ENCODE peak calls at places on chromosome 18, in six cellular contexts. One of them, this sample, is unnamed.

GRCh38 chr18:22493940-22494339 is 76.2 kb upstream of the CTAGE1 start:
- DNase-seq in heart right ventricle: no peak
- DNase-seq in tibial artery: no peak
- DNase-seq in left ventricle myocardium inferior: no peak
- DNase-seq in left lung: no peak
- DNase-seq in sigmoid colon: no peak
- DNase-seq in this sample: no peak

GRCh38 chr18:55119434-55119833 is 160.2 kb upstream of the CCDC68 start:
- DNase-seq in heart right ventricle: peak; percentile 19
- DNase-seq in tibial artery: no peak
- DNase-seq in left ventricle myocardium inferior: no peak
- DNase-seq in left lung: no peak
- DNase-seq in sigmoid colon: no peak
- DNase-seq in this sample: no peak

GRCh38 chr18:23593720-23594119 is 7.4 kb upstream of the NPC1 start:
- DNase-seq in heart right ventricle: no peak
- DNase-seq in tibial artery: no peak
- DNase-seq in left ventricle myocardium inferior: no peak
- DNase-seq in left lung: no peak
- DNase-seq in sigmoid colon: no peak
- DNase-seq in this sample: peak; percentile 69

GRCh38 chr18:78006805-78007204 is 757.2 kb downstream of the GALR1 start:
- DNase-seq in heart right ventricle: no peak
- DNase-seq in tibial artery: no peak
- DNase-seq in left ventricle myocardium inferior: no peak
- DNase-seq in left lung: no peak
- DNase-seq in sigmoid colon: no peak
- DNase-seq in this sample: no peak

GRCh38 chr18:3869848-3870247 is 419.9 kb downstream of the TGIF1 start:
- DNase-seq in heart right ventricle: no peak
- DNase-seq in tibial artery: no peak
- DNase-seq in left ventricle myocardium inferior: no peak
- DNase-seq in left lung: no peak
- DNase-seq in sigmoid colon: no peak
- DNase-seq in this sample: peak; percentile 2

GRCh38 chr18:51195086-51195601 is 2.3 kb downstream of the MEX3C start:
- DNase-seq in heart right ventricle: no peak
- DNase-seq in tibial artery: no peak
- DNase-seq in left ventricle myocardium inferior: no peak
- DNase-seq in left lung: no peak
- DNase-seq in sigmoid colon: no peak
- DNase-seq in this sample: no peak

GRCh38 chr18:6363216-6363615 is 51.5 kb downstream of the L3MBTL4 start:
- DNase-seq in heart right ventricle: no peak
- DNase-seq in tibial artery: no peak
- DNase-seq in left ventricle myocardium inferior: no peak
- DNase-seq in left lung: no peak
- DNase-seq in sigmoid colon: no peak
- DNase-seq in this sample: no peak

GRCh38 chr18:6681331-6681875 is 48.1 kb upstream of the ARHGAP28 start:
- DNase-seq in heart right ventricle: no peak
- DNase-seq in tibial artery: no peak
- DNase-seq in left ventricle myocardium inferior: no peak
- DNase-seq in left lung: no peak
- DNase-seq in sigmoid colon: no peak
- DNase-seq in this sample: no peak

GRCh38 chr18:76977681-76978234 is 154.8 kb downstream of the MBP start:
- DNase-seq in heart right ventricle: no peak
- DNase-seq in tibial artery: no peak
- DNase-seq in left ventricle myocardium inferior: no peak
- DNase-seq in left lung: no peak
- DNase-seq in sigmoid colon: no peak
- DNase-seq in this sample: no peak

GRCh38 chr18:7822435-7823425 is 255.6 kb downstream of the PTPRM start:
- DNase-seq in heart right ventricle: peak; percentile 51
- DNase-seq in tibial artery: no peak
- DNase-seq in left ventricle myocardium inferior: peak; percentile 26
- DNase-seq in left lung: no peak
- DNase-seq in sigmoid colon: no peak
- DNase-seq in this sample: peak; percentile 43

GRCh38 chr18:25181581-25181980 is 170.4 kb downstream of the ZNF521 start:
- DNase-seq in heart right ventricle: no peak
- DNase-seq in tibial artery: no peak
- DNase-seq in left ventricle myocardium inferior: no peak
- DNase-seq in left lung: no peak
- DNase-seq in sigmoid colon: no peak
- DNase-seq in this sample: no peak

GRCh38 chr18:62485684-62486083 is 37.1 kb upstream of the ZCCHC2 start:
- DNase-seq in heart right ventricle: no peak
- DNase-seq in tibial artery: no peak
- DNase-seq in left ventricle myocardium inferior: no peak
- DNase-seq in left lung: no peak
- DNase-seq in sigmoid colon: no peak
- DNase-seq in this sample: peak; percentile 85

GRCh38 chr18:944440-944839 is 39.8 kb downstream of the ADCYAP1 start:
- DNase-seq in heart right ventricle: no peak
- DNase-seq in tibial artery: no peak
- DNase-seq in left ventricle myocardium inferior: no peak
- DNase-seq in left lung: no peak
- DNase-seq in sigmoid colon: no peak
- DNase-seq in this sample: peak; percentile 46

GRCh38 chr18:58190842-58191530 is 147.0 kb downstream of the NEDD4L start:
- DNase-seq in heart right ventricle: no peak
- DNase-seq in tibial artery: no peak
- DNase-seq in left ventricle myocardium inferior: no peak
- DNase-seq in left lung: no peak
- DNase-seq in sigmoid colon: no peak
- DNase-seq in this sample: no peak

GRCh38 chr18:23179416-23179815 is 44.1 kb downstream of the CABLES1 start:
- DNase-seq in heart right ventricle: no peak
- DNase-seq in tibial artery: no peak
- DNase-seq in left ventricle myocardium inferior: no peak
- DNase-seq in left lung: no peak
- DNase-seq in sigmoid colon: no peak
- DNase-seq in this sample: no peak

GRCh38 chr18:28003451-28003850 is 173.5 kb downstream of the CDH2 start:
- DNase-seq in heart right ventricle: no peak
- DNase-seq in tibial artery: no peak
- DNase-seq in left ventricle myocardium inferior: no peak
- DNase-seq in left lung: no peak
- DNase-seq in sigmoid colon: no peak
- DNase-seq in this sample: peak; percentile 71

GRCh38 chr18:79223431-79223830 is 154.2 kb downstream of the ATP9B start:
- DNase-seq in heart right ventricle: no peak
- DNase-seq in tibial artery: no peak
- DNase-seq in left ventricle myocardium inferior: no peak
- DNase-seq in left lung: no peak
- DNase-seq in sigmoid colon: no peak
- DNase-seq in this sample: no peak

GRCh38 chr18:23107718-23108117 is 27.6 kb upstream of the CABLES1 start:
- DNase-seq in heart right ventricle: no peak
- DNase-seq in tibial artery: peak; percentile 10
- DNase-seq in left ventricle myocardium inferior: no peak
- DNase-seq in left lung: no peak
- DNase-seq in sigmoid colon: no peak
- DNase-seq in this sample: peak; percentile 47

GRCh38 chr18:69518989-69519388 is 118.3 kb downstream of the DOK6 start:
- DNase-seq in heart right ventricle: no peak
- DNase-seq in tibial artery: no peak
- DNase-seq in left ventricle myocardium inferior: no peak
- DNase-seq in left lung: no peak
- DNase-seq in sigmoid colon: no peak
- DNase-seq in this sample: no peak

GRCh38 chr18:29157905-29158304 is 981.0 kb upstream of the CDH2 start:
- DNase-seq in heart right ventricle: no peak
- DNase-seq in tibial artery: no peak
- DNase-seq in left ventricle myocardium inferior: no peak
- DNase-seq in left lung: no peak
- DNase-seq in sigmoid colon: no peak
- DNase-seq in this sample: no peak

GRCh38 chr18:5601188-5601624 is 57.4 kb upstream of the EPB41L3 start:
- DNase-seq in heart right ventricle: no peak
- DNase-seq in tibial artery: no peak
- DNase-seq in left ventricle myocardium inferior: no peak
- DNase-seq in left lung: no peak
- DNase-seq in sigmoid colon: no peak
- DNase-seq in this sample: no peak

GRCh38 chr18:66603941-66604627 is at the start of gene CDH19:
- DNase-seq in heart right ventricle: peak; percentile 16
- DNase-seq in tibial artery: no peak
- DNase-seq in left ventricle myocardium inferior: no peak
- DNase-seq in left lung: no peak
- DNase-seq in sigmoid colon: no peak
- DNase-seq in this sample: peak; percentile 18

GRCh38 chr18:69622961-69623360 is 222.3 kb downstream of the DOK6 start:
- DNase-seq in heart right ventricle: no peak
- DNase-seq in tibial artery: no peak
- DNase-seq in left ventricle myocardium inferior: no peak
- DNase-seq in left lung: no peak
- DNase-seq in sigmoid colon: no peak
- DNase-seq in this sample: no peak

GRCh38 chr18:12908706-12909105 is 24.7 kb upstream of the PTPN2 start:
- DNase-seq in heart right ventricle: no peak
- DNase-seq in tibial artery: no peak
- DNase-seq in left ventricle myocardium inferior: no peak
- DNase-seq in left lung: no peak
- DNase-seq in sigmoid colon: no peak
- DNase-seq in this sample: no peak

GRCh38 chr18:12907258-12907925 is 23.4 kb upstream of the PTPN2 start:
- DNase-seq in heart right ventricle: no peak
- DNase-seq in tibial artery: no peak
- DNase-seq in left ventricle myocardium inferior: no peak
- DNase-seq in left lung: no peak
- DNase-seq in sigmoid colon: no peak
- DNase-seq in this sample: peak; percentile 36

GRCh38 chr18:12911025-12911927 is 27.2 kb upstream of the PTPN2 start:
- DNase-seq in heart right ventricle: peak; percentile 13
- DNase-seq in tibial artery: no peak
- DNase-seq in left ventricle myocardium inferior: peak; percentile 32
- DNase-seq in left lung: no peak
- DNase-seq in sigmoid colon: no peak
- DNase-seq in this sample: no peak

GRCh38 chr18:12906773-12907172 is 22.7 kb upstream of the PTPN2 start:
- DNase-seq in heart right ventricle: no peak
- DNase-seq in tibial artery: no peak
- DNase-seq in left ventricle myocardium inferior: no peak
- DNase-seq in left lung: no peak
- DNase-seq in sigmoid colon: no peak
- DNase-seq in this sample: no peak

GRCh38 chr18:12911928-12912703 is 28.1 kb upstream of the PTPN2 start:
- DNase-seq in heart right ventricle: no peak
- DNase-seq in tibial artery: no peak
- DNase-seq in left ventricle myocardium inferior: no peak
- DNase-seq in left lung: no peak
- DNase-seq in sigmoid colon: no peak
- DNase-seq in this sample: no peak
- TF ChIP-seq CTCF in heart right ventricle: no peak
- TF ChIP-seq CTCF in tibial artery: no peak
- TF ChIP-seq CTCF in left ventricle myocardium inferior: no peak
- TF ChIP-seq CTCF in left lung: no peak
- TF ChIP-seq CTCF in sigmoid colon: no peak
- TF ChIP-seq CTCF in this sample: no peak

GRCh38 chr18:44638141-44638540 is 42.5 kb upstream of the SETBP1 start:
- DNase-seq in heart right ventricle: no peak
- DNase-seq in tibial artery: no peak
- DNase-seq in left ventricle myocardium inferior: no peak
- DNase-seq in left lung: no peak
- DNase-seq in sigmoid colon: no peak
- DNase-seq in this sample: no peak
- H3K4me3 ChIP-seq in heart right ventricle: no peak overlapping the region
- H3K4me3 ChIP-seq in tibial artery: no peak overlapping the region
- H3K4me3 ChIP-seq in left ventricle myocardium inferior: no peak overlapping the region
- H3K4me3 ChIP-seq in left lung: no peak overlapping the region
- H3K4me3 ChIP-seq in sigmoid colon: no peak overlapping the region
- H3K4me3 ChIP-seq in this sample: no peak overlapping the region

GRCh38 chr18:37188016-37188791 is 359.3 kb downstream of the KIAA1328 start:
- DNase-seq in heart right ventricle: no peak
- DNase-seq in tibial artery: no peak
- DNase-seq in left ventricle myocardium inferior: no peak
- DNase-seq in left lung: no peak
- DNase-seq in sigmoid colon: no peak
- DNase-seq in this sample: no peak
- H3K27ac ChIP-seq in heart right ventricle: no peak overlapping the region
- H3K27ac ChIP-seq in tibial artery: no peak overlapping the region
- H3K27ac ChIP-seq in left ventricle myocardium inferior: no peak overlapping the region
- H3K27ac ChIP-seq in left lung: no peak overlapping the region
- H3K27ac ChIP-seq in sigmoid colon: no peak overlapping the region
- H3K27ac ChIP-seq in this sample: no peak overlapping the region

GRCh38 chr18:10015941-10016819 is 102.4 kb downstream of the VAPA start:
- DNase-seq in heart right ventricle: peak; percentile 56
- DNase-seq in tibial artery: no peak
- DNase-seq in left ventricle myocardium inferior: no peak
- DNase-seq in left lung: no peak
- DNase-seq in sigmoid colon: peak; percentile 78
- DNase-seq in this sample: peak; percentile 87
- TF ChIP-seq CTCF in heart right ventricle: peak; percentile 7
- TF ChIP-seq CTCF in tibial artery: peak; percentile 34
- TF ChIP-seq CTCF in left ventricle myocardium inferior: peak; percentile 50
- TF ChIP-seq CTCF in left lung: no peak
- TF ChIP-seq CTCF in sigmoid colon: peak; percentile 23
- TF ChIP-seq CTCF in this sample: peak; percentile 72

GRCh38 chr18:12373771-12374116 is 3.3 kb downstream of the AFG3L2 start:
- DNase-seq in heart right ventricle: no peak
- DNase-seq in tibial artery: no peak
- DNase-seq in left ventricle myocardium inferior: no peak
- DNase-seq in left lung: no peak
- DNase-seq in sigmoid colon: no peak
- DNase-seq in this sample: no peak
- H3K4me3 ChIP-seq in heart right ventricle: peak overlapping the region; percentile 81
- H3K4me3 ChIP-seq in tibial artery: no peak overlapping the region
- H3K4me3 ChIP-seq in left ventricle myocardium inferior: peak overlapping the region; percentile 90
- H3K4me3 ChIP-seq in left lung: no peak overlapping the region
- H3K4me3 ChIP-seq in sigmoid colon: no peak overlapping the region
- H3K4me3 ChIP-seq in this sample: no peak overlapping the region

DNA sequence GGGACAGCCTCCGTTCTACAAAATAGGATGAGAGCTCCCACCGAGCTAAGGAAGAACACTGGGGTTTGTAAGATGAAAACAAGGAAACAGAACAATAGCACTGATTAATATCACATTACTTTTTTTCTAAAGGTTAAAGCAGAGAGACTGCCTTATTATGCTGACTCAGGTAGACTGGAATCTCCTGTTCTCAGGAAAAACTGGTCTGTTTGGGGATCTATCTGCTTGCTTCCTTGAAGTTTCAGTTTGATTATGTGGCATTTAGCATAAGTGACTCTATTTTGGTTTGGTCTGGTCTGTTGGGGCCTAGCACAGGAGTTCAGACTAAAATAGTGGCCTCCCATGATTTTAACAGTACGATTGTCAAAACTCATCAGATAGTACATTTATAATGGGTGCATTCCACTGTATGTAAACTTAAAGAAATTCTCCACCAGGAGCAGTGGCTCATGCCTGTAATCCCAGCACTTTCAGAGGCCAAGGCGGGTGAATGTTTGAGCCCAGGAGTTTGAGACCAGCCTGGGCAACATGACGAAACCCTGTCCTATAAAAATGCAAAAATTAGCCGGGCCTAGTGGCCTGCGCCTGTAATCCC is 64.1 kb upstream of the NDUFV2 start:
- DNase-seq in heart right ventricle: no peak
- DNase-seq in tibial artery: no peak
- DNase-seq in left ventricle myocardium inferior: no peak
- DNase-seq in left lung: no peak
- DNase-seq in sigmoid colon: no peak
- DNase-seq in this sample: no peak
- H3K27ac ChIP-seq in heart right ventricle: no peak overlapping the region
- H3K27ac ChIP-seq in tibial artery: no peak overlapping the region
- H3K27ac ChIP-seq in left ventricle myocardium inferior: no peak overlapping the region
- H3K27ac ChIP-seq in left lung: no peak overlapping the region
- H3K27ac ChIP-seq in sigmoid colon: no peak overlapping the region
- H3K27ac ChIP-seq in this sample: no peak overlapping the region

This sample was measured in brain microvascular endothelial cell.